ENCODE peak calls at places on chromosome 6, in six cellular contexts. D, N, J, V, R and K are unnamed samples.

GRCh38 chr6:56387621-56388413 is 140.4 kb upstream of the COL21A1 start:
- DNase-seq in V (peak), N (no peak), R (peak), J (no peak), D (no peak), K (no peak)

GRCh38 chr6:127518212-127518709 is 874 bp downstream of the MTCL3 start:
- DNase-seq in V (no peak), R (no peak), J (no peak), D (no peak), N (no peak), K (no peak)

GRCh38 chr6:145071836-145072235 is 663.5 kb downstream of the EPM2A start:
- DNase-seq in V (no peak), R (no peak), J (no peak), D (no peak), N (no peak), K (no peak)

GRCh38 chr6:152130441-152130840 is 323.0 kb downstream of the ESR1 start:
- DNase-seq in J (no peak), R (peak), V (no peak), N (no peak), D (no peak), K (no peak)

GRCh38 chr6:108559097-108559883 is 1.4 kb upstream of the FOXO3 start:
- DNase-seq in D (peak), R (peak), J (peak), N (peak), V (peak), K (peak)

GRCh38 chr6:159908940-159909339 is 18.2 kb downstream of the MAS1 start:
- DNase-seq in R (no peak), N (no peak), D (no peak), V (no peak), J (no peak), K (no peak)

GRCh38 chr6:77650098-77650663 is 2.7 kb upstream of the MEI4 start:
- DNase-seq in N (peak), R (peak), V (no peak), D (peak), J (peak), K (peak)

GRCh38 chr6:7184502-7184901 is 76.7 kb downstream of the RREB1 start:
- DNase-seq in D (no peak), R (no peak), V (no peak), N (no peak), J (no peak), K (no peak)

GRCh38 chr6:135474362-135474761 is 23.2 kb downstream of the AHI1 start:
- DNase-seq in N (no peak), J (no peak), V (no peak), D (no peak), R (no peak), K (no peak)

GRCh38 chr6:75337805-75338204 is 53.2 kb upstream of the TMEM30A start:
- DNase-seq in D (no peak), J (no peak), N (no peak), V (no peak), R (peak), K (no peak)

GRCh38 chr6:119445666-119446622 is 96.4 kb upstream of the MAN1A1 start:
- DNase-seq in V (no peak), J (no peak), D (no peak), R (peak), N (no peak), K (no peak)

GRCh38 chr6:41428402-41428994 is 93.1 kb downstream of the NCR2 start:
- DNase-seq in D (peak), V (no peak), R (no peak), J (peak), N (no peak), K (no peak)

GRCh38 chr6:43878823-43879495 is 108.9 kb downstream of the VEGFA start:
- DNase-seq in R (peak), V (no peak), J (peak), D (peak), N (no peak), K (no peak)

GRCh38 chr6:53335224-53335994 is 13.3 kb downstream of the ELOVL5 start:
- DNase-seq in D (no peak), N (no peak), J (peak), V (peak), R (no peak), K (no peak)

GRCh38 chr6:131250121-131250520 is 114.9 kb downstream of the AKAP7 start:
- DNase-seq in V (peak), D (peak), R (peak), N (peak), J (peak), K (peak)
- TF ChIP-seq CTCF in V (no peak), D (no peak), R (no peak), N (no peak), J (no peak), K (no peak)

DNA sequence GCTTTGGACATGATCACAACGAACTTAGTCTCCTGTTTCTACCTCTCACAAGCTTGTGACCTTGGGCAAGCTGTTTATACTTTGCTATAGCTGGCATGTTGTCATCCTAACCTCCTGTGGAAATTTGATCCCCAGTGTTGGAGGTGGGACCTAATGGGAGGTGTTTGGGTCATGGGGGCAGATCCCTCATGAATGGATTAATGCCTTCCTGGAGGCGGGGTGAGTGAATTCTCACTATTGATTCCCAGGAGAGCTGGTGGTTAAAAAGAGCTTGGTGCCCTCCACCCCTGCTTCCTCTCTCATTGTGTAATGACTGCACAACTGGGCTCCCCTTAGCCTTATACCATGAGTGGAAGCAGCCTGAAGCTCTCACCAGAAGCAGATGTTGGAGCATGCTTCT is 228.9 kb downstream of the HIVEP2 start:
- DNase-seq in V (no peak), D (no peak), N (peak), J (no peak), R (no peak), K (no peak)
- TF ChIP-seq CTCF in V (no peak), D (no peak), N (no peak), J (no peak), R (no peak), K (no peak)

DNA sequence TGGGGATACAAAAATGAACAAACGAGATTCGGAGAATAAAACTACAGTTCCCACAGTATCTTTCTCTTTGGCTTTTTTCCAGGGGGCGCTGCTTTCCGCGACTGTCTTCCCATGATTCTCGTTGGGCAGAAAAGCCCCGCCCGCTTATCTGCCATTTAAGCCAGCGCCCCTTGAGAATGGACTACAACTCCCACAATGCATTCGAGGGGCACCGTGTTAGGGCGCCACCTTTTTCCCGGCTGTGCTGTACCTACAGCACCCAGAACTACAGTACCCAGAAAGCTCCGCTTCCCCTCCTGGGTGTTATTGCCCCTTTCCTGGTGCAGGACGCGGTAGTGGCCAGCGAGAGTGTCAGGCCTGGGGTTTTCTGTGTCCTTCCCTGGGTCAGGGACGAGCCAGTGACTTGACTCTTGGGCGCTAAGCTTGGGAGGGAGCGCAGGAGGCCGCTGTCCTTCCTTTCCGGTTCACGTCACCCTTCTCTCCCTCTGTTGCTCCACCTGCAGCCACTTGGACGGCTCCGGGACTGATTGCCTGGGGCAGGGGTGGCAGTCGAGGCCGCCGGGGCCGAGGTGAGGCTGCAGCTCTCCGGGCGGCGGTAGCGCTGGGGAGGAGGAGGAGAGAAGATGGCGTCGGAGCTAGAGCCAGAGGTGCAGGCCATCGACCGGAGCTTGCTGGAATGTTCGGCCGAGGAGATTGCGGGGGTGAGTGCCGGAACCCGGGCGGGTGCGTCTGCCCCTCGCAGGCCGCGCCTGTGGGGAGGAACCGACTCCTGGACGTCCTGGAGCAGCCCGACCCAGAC is at the start of gene UBR2:
- DNase-seq in N (peak), D (peak), V (peak), J (peak), R (peak), K (peak)
- TF ChIP-seq CTCF in N (peak), D (peak), V (no peak), J (peak), R (peak), K (no peak)

GRCh38 chr6:139372326-139373153 is 1.9 kb downstream of the CITED2 start:
- DNase-seq in V (no peak), J (no peak), D (no peak), R (peak), N (no peak), K (no peak)

GRCh38 chr6:139373928-139374356 is 506 bp downstream of the CITED2 start:
- DNase-seq in N (no peak), V (no peak), R (no peak), D (peak), J (no peak), K (no peak)

GRCh38 chr6:139371421-139372253 is 2.8 kb downstream of the CITED2 start:
- DNase-seq in R (peak), J (no peak), N (no peak), V (no peak), D (no peak), K (no peak)

GRCh38 chr6:139374357-139375238 is at the start of gene CITED2:
- DNase-seq in D (peak), J (peak), V (peak), N (peak), R (peak), K (peak)

DNA sequence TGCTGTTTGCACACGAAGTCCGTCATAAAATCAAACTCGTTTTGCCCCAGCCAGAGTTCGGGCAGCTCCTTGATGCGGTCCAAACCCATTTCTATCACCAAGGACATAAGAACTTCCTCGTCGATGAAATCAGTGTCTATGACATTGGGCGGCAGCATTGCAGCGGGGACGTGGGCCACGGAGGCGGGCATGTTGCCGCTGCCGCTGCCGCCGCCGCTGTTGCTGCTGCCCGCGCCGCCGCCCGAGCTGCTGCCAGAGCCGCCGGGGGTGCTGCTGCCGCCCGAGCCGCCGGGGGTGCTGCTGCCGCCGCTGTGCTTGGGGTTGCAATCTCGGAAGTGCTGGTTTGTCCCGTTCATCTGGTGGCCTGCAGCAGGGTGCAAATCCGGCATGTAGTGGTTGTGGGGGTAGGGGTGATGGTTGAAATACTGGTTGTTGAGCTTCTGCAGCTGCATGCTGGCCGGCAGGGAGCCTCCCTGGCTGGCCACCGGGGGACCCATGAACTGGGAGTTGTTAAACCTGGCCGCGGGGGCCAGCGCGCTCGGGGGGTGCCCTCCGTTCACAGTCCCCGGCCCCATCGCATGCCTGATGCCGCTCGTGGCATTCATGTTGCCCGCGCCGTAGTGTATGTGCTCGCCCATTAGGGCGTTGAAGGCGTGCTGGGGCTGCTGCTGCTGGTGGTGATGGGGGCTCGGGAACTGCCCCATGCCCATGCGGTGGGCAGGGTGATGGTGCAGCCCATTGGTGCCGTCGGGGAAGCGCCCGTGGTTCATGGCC is 1.1 kb downstream of the CITED2 start:
- DNase-seq in V (peak), J (peak), D (peak), N (peak), R (peak), K (peak)
- TF ChIP-seq CTCF in V (peak), J (peak), D (no peak), N (peak), R (peak), K (no peak)

GRCh38 chr6:125953502-125953875 is 3.1 kb upstream of the HINT3 start:
- DNase-seq in N (peak), J (peak), D (no peak), R (no peak), V (peak), K (no peak)
- TF ChIP-seq CTCF in N (peak), J (peak), D (no peak), R (peak), V (no peak), K (no peak)

DNA sequence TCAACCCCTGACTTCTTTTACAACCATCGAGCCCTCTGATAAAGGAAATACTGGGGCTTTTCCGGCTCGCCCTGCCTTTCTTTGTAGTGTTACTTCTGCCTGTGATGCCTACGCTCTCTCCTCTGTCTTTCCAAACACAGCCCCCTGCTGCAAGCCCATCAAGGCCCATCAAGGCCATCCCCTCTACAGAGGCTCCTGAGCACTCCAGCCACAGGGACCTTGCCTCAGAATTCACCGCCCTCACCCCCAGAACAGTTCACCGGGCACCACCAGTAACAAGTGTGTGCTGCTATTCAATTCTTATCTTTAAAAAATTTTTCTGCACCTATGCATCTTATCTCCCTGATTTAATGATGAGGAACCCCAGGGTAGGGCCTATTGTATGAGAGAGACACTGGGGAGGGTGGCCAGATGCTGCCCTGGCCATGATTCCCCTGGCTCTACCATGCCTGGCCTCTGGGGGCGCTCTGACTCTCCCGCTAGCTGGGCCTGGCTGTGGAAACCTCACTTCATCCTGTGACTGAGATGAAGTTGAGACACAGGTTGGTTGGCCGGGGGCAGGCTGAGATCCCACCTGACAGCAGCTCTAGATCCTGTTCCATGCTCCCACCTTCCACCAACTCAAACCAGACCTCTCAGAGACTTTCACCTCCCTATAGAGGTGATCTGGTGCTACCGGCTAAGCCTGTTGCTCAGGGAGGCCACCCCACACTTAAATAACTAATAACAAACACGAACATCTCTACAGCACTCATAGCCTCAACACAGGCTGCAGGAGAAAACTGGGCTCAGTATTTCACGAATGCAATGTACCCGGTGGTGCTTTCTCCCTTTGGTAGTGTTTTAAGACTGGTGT is 19.2 kb upstream of the GLP1R start:
- DNase-seq in V (no peak), R (peak), J (peak), N (peak), D (peak), K (no peak)
- TF ChIP-seq CTCF in V (peak), R (peak), J (peak), N (peak), D (peak), K (peak)